ENCODE peak calls at places on chromosomes 4 and X, in four cellular contexts. V is kidney, D is progenitor cell of endocrine pancreas, G is body of pancreas. M is an unnamed sample.

GRCh38 chr4:797066-797465 is 28.9 kb downstream of the CPLX1 start:
- DNase-seq in V (peak), D (no peak), G (no peak), M (no peak)

GRCh38 chrX:97490656-97491055 is 606.9 kb downstream of the RPA4 start:
- DNase-seq in V (no peak), D (no peak), G (no peak), M (no peak)

GRCh38 chrX:155767101-155767878 is 113.9 kb upstream of the VAMP7 start:
- DNase-seq in V (peak), D (no peak), G (peak), M (peak)

GRCh38 chr4:66640216-66640615 is 905.1 kb downstream of the CENPC start:
- DNase-seq in V (no peak), D (no peak), G (no peak), M (no peak)

GRCh38 chrX:103343105-103343504 is 13.1 kb downstream of the TCEAL7 start:
- DNase-seq in V (no peak), D (no peak), G (peak), M (peak)

GRCh38 chr4:59102311-59102710 is 1992.1 kb upstream of the IGFBP7 start:
- DNase-seq in V (no peak), D (no peak), G (no peak), M (no peak)

GRCh38 chr4:147788791-147789190 is 56.9 kb downstream of the ARHGAP10 start:
- DNase-seq in V (no peak), D (no peak), G (no peak), M (no peak)

GRCh38 chr4:156971168-156971601 is 414 bp downstream of the PDGFC start:
- DNase-seq in V (peak), D (peak), G (peak), M (peak)

GRCh38 chr4:93764647-93765246 is 63.8 kb upstream of the ATOH1 start:
- DNase-seq in V (no peak), D (no peak), G (peak), M (peak)

GRCh38 chrX:119692241-119693031 is 532 bp downstream of the SEPTIN6 start:
- DNase-seq in V (peak), D (peak), G (peak), M (peak)
- TF ChIP-seq CTCF in V (no peak), D (peak), G (peak), M (no peak)

GRCh38 chrX:63755892-63756291 is 29.1 kb downstream of the ARHGEF9 start:
- DNase-seq in V (no peak), D (no peak), G (no peak), M (no peak)

GRCh38 chrX:63765692-63766091 is 19.3 kb downstream of the ARHGEF9 start:
- DNase-seq in V (no peak), D (no peak), G (no peak), M (no peak)

GRCh38 chrX:63764946-63765345 is 20.1 kb downstream of the ARHGEF9 start:
- DNase-seq in V (no peak), D (no peak), G (no peak), M (no peak)

DNA sequence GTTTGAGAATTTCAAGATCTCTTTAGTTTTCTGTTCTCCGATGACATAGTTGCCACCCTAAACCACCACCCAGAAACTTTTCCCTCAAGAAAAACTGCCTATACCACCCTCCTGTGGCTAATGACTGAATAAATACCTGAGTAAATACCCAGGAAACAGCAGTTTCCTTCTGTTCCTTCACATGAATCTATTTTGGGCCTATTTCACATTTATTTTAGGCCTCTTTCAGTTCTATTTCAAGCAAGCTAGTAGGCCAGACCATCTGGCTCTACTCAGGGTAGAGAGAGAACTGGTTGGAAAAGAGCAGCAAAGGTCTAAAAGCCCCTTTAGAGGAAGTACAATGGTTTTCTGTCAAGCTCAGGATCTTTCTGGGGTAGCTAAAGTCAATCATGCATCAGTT is 23.4 kb downstream of the ARHGEF9 start:
- DNase-seq in V (no peak), D (no peak), G (no peak), M (no peak)
- TF ChIP-seq CTCF in V (peak), D (peak), G (no peak), M (no peak)

GRCh38 chr4:168864831-168865541 is 145.1 kb downstream of the CBR4 start:
- DNase-seq in V (peak), D (no peak), G (no peak), M (no peak)
- TF ChIP-seq CTCF in V (peak), D (no peak), G (no peak), M (no peak)

DNA sequence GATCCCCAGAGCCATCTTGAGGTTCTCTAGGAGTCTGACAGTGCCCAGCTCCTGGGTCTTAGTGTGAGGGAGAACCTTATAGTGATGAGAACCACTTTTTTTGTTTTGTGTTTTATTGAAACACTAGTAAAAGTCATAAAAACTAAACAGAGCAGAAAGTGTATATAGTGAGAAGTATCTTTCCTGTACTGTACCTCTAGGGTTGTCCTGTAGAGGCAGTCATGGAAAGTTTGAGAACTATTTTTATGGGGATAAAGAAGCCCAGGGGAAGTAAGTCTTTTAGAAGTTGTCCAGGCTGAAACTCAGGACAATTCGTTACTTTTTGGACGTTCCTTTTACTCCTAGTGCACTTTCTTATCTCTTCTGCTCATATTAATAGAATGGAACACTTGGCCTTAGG is 40.9 kb downstream of the ADH5 start:
- DNase-seq in V (no peak), D (no peak), G (no peak), M (no peak)
- TF ChIP-seq CTCF in V (no peak), D (no peak), G (no peak), M (no peak)

GRCh38 chrX:40646489-40647306 is 663 bp downstream of the CXorf38 start:
- DNase-seq in V (peak), D (no peak), G (peak), M (peak)
- TF ChIP-seq CTCF in V (no peak), D (no peak), G (no peak), M (no peak)

DNA sequence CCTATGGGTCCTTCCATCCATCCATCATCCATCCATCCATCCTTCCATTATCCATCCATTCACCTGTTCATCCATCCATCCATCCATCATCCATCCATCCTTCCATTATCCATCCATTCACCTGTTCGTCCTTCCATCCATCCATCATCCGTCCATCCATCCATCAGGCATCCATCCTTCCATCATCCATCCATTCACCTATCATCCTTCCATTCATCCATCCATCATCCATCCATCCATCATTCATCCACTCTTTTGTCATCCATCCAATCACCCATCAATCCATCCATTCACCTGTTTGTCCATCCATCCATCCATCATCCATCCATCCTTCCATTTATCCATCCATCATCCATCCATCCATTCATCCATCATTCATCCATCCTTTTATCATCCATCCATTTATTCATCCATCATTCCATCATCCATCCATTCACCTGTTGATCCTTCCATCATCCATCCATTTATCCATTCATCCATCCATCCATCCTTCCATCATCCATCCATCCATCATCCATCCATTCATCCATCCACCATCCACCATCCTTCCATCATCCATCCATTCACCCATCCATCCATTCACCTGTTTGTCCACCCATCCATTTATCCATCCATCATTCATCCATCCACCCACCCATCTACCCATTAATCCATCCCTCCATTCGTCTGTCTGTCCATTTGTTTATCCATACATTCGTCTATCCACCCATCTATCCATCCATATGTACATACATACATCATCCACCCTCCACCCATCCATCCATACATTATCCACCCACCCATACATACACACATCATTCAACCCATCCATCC is 34.8 kb downstream of the SH3TC1 start:
- DNase-seq in V (no peak), D (no peak), G (no peak), M (no peak)
- TF ChIP-seq CTCF in V (no peak), D (no peak), G (no peak), M (no peak)

DNA sequence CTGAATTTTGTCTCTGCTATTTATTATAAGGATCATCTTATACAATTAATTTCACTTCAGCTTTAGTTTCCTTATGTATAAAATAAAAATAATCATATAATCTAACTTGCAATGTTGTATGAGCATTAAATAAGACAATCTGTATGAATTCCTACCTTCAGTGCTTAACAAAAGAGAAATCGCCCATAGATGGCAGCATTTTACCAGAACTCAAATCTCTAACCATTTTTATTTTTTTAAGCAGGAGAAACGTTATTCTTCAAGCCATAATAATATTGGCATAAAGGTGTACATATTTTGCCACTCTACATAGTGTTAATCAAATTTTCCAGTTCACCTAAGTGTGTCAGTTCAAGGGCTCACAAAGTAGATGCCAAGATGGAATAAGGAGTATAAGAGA is 78.8 kb downstream of the TMEM47 start:
- DNase-seq in V (no peak), D (no peak), G (no peak), M (peak)
- TF ChIP-seq CTCF in V (peak), D (peak), G (no peak), M (no peak)